ENCODE peak calls at places on chromosome 6, in ten cellular contexts. T is GM10248, N is iris pigment epithelial cell, R is psoas muscle, U is left ventricle myocardium superior, D is heart right ventricle, V is HFFc6, E is fibroblast of the conjunctiva, S is H4, K is GM23248. A is an unnamed sample.

GRCh38 chr6:56278186-56278585 is 30.8 kb upstream of the COL21A1 start:
- DNase-seq in T (no peak), N (no peak), R (no peak), U (no peak), D (no peak), V (no peak), E (no peak), S (no peak), K (no peak), A (no peak)

GRCh38 chr6:30619561-30619960 is 1.9 kb downstream of the MRPS18B start:
- DNase-seq in T (no peak), N (no peak), R (no peak), U (no peak), D (no peak), V (no peak), E (no peak), S (no peak), K (no peak), A (no peak)

GRCh38 chr6:98525860-98526259 is 308.5 kb upstream of the POU3F2 start:
- DNase-seq in T (no peak), N (no peak), R (no peak), U (no peak), D (no peak), V (no peak), E (no peak), S (no peak), K (no peak), A (no peak)

GRCh38 chr6:17159240-17159639 is 57.4 kb downstream of the STMND1 start:
- DNase-seq in T (no peak), N (no peak), R (no peak), U (no peak), D (no peak), V (no peak), E (no peak), S (no peak), K (no peak), A (no peak)

GRCh38 chr6:146300540-146300939 is 243.1 kb upstream of the RAB32 start:
- DNase-seq in T (no peak), N (no peak), R (no peak), U (no peak), D (no peak), V (no peak), E (no peak), S (no peak), K (no peak), A (no peak)

GRCh38 chr6:117739869-117740268 is 64.6 kb downstream of the NUS1 start:
- DNase-seq in T (no peak), N (no peak), R (no peak), U (no peak), D (no peak), V (no peak), E (no peak), S (no peak), K (no peak), A (no peak)

GRCh38 chr6:158232445-158233213 is 64.5 kb downstream of the GTF2H5 start:
- DNase-seq in T (peak), N (peak), R (peak), U (peak), D (peak), V (peak), E (no peak), S (peak), K (peak), A (peak)

GRCh38 chr6:108676555-108676954 is 115.8 kb downstream of the FOXO3 start:
- DNase-seq in T (no peak), N (no peak), R (no peak), U (no peak), D (no peak), V (no peak), E (no peak), S (no peak), K (no peak), A (no peak)

GRCh38 chr6:41531591-41532582 is 14.3 kb upstream of the FOXP4 start:
- DNase-seq in T (peak), N (peak), R (no peak), U (no peak), D (no peak), V (peak), E (no peak), S (peak), K (peak), A (no peak)

GRCh38 chr6:42571611-42572342 is 7.9 kb downstream of the UBR2 start:
- DNase-seq in T (no peak), N (no peak), R (no peak), U (no peak), D (no peak), V (no peak), E (no peak), S (no peak), K (peak), A (no peak)

GRCh38 chr6:112760831-112761230 is 413.7 kb downstream of the RFPL4B start:
- DNase-seq in T (no peak), N (peak), R (no peak), U (no peak), D (no peak), V (peak), E (no peak), S (no peak), K (peak), A (peak)

GRCh38 chr6:170291271-170292110 is 613 bp upstream of the DLL1 start:
- DNase-seq in T (peak), N (no peak), R (peak), U (peak), D (peak), V (no peak), E (no peak), S (no peak), K (peak), A (peak)

GRCh38 chr6:43992783-43993505 is 134.3 kb downstream of the MRPL14 start:
- DNase-seq in T (no peak), N (no peak), R (peak), U (peak), D (peak), V (no peak), E (no peak), S (no peak), K (no peak), A (no peak)

GRCh38 chr6:137709424-137710281 is 157.4 kb upstream of the TNFAIP3 start:
- DNase-seq in T (no peak), N (peak), R (no peak), U (no peak), D (no peak), V (no peak), E (peak), S (no peak), K (peak), A (peak)

GRCh38 chr6:139337830-139338229 is 36.6 kb downstream of the CITED2 start:
- DNase-seq in T (no peak), N (no peak), R (peak), U (no peak), D (no peak), V (no peak), E (no peak), S (no peak), K (peak), A (no peak)

GRCh38 chr6:3743541-3743940 is 8.0 kb downstream of the PXDC1 start:
- DNase-seq in T (no peak), N (no peak), R (no peak), U (no peak), D (no peak), V (no peak), E (no peak), S (no peak), K (no peak), A (no peak)

GRCh38 chr6:116419069-116419468 is 42.1 kb upstream of the CALHM6 start:
- DNase-seq in T (no peak), N (no peak), R (no peak), U (no peak), D (no peak), V (peak), E (no peak), S (no peak), K (peak), A (peak)

GRCh38 chr6:71284785-71285184 is 3.8 kb upstream of the OGFRL1 start:
- DNase-seq in T (no peak), N (no peak), R (no peak), U (no peak), D (no peak), V (no peak), E (no peak), S (no peak), K (no peak), A (no peak)

GRCh38 chr6:65935412-65935811 is 228.4 kb upstream of the EYS start:
- DNase-seq in T (no peak), N (no peak), R (no peak), U (no peak), D (no peak), V (no peak), E (no peak), S (no peak), K (no peak), A (no peak)

GRCh38 chr6:154951400-154952200 is 43.5 kb upstream of the TIAM2 start:
- DNase-seq in T (peak), N (no peak), R (no peak), U (no peak), D (no peak), V (no peak), E (no peak), S (no peak), K (no peak), A (no peak)

GRCh38 chr6:129492260-129492659 is 217.7 kb downstream of the ARHGAP18 start:
- DNase-seq in T (no peak), N (no peak), R (no peak), U (no peak), D (no peak), V (no peak), E (no peak), S (no peak), K (peak), A (no peak)

GRCh38 chr6:47004458-47004857 is 37.7 kb downstream of the ADGRF1 start:
- DNase-seq in T (no peak), N (peak), R (no peak), U (no peak), D (no peak), V (no peak), E (no peak), S (no peak), K (peak), A (no peak)

GRCh38 chr6:5416250-5416649 is 154.9 kb downstream of the FARS2 start:
- DNase-seq in T (no peak), N (no peak), R (no peak), U (no peak), D (no peak), V (no peak), E (no peak), S (no peak), K (no peak), A (no peak)

GRCh38 chr6:134707342-134707982 is 242.4 kb downstream of the ALDH8A1 start:
- DNase-seq in T (no peak), N (peak), R (no peak), U (no peak), D (no peak), V (peak), E (no peak), S (peak), K (peak), A (peak)

GRCh38 chr6:15399651-15400470 is 154.0 kb downstream of the JARID2 start:
- DNase-seq in T (no peak), N (peak), R (peak), U (peak), D (peak), V (peak), E (peak), S (peak), K (peak), A (peak)

GRCh38 chr6:33165581-33166258 is 26.5 kb downstream of the COL11A2 start:
- DNase-seq in T (no peak), N (no peak), R (no peak), U (no peak), D (no peak), V (no peak), E (no peak), S (no peak), K (no peak), A (no peak)

GRCh38 chr6:134295953-134296553 is 21.9 kb downstream of the SGK1 start:
- DNase-seq in T (peak), N (peak), R (peak), U (no peak), D (peak), V (peak), E (peak), S (peak), K (peak), A (peak)

A was measured in NCI-H226.